ENCODE peak calls at places on chromosome 10, in four cellular contexts. E, A, R and I are unnamed samples.
A peak's percentile ranks its signal among the peaks of the same experiment; 100 is the strongest.

GRCh38 chr10:46273506-46274477 is 13.0 kb upstream of the ANTXRL start:
- DNase-seq in R (no peak), A (peak; percentile 27), E (no peak), I (no peak)

GRCh38 chr10:35306852-35307251 is 29.5 kb upstream of the CCNY start:
- DNase-seq in A (no peak), E (no peak), R (peak; percentile 23), I (peak; percentile 42)

GRCh38 chr10:133277277-133277992 is 767 bp upstream of the ADAM8 start:
- DNase-seq in A (no peak), E (peak; percentile 76), R (no peak), I (no peak)

GRCh38 chr10:109726473-109726872 is 196.8 kb downstream of the XPNPEP1 start:
- DNase-seq in R (no peak), E (no peak), A (no peak), I (no peak)

GRCh38 chr10:125154529-125154928 is 5.8 kb downstream of the CTBP2 start:
- DNase-seq in R (no peak), A (no peak), E (no peak), I (no peak)

GRCh38 chr10:35691522-35692236 is 49.6 kb upstream of the FZD8 start:
- DNase-seq in A (no peak), R (no peak), E (no peak), I (no peak)

GRCh38 chr10:116961305-116962251 is 43.4 kb downstream of the SHTN1 start:
- DNase-seq in A (no peak), R (no peak), E (no peak), I (no peak)

GRCh38 chr10:86585037-86585725 is 63.6 kb upstream of the WAPL start:
- DNase-seq in R (peak; percentile 72), E (peak; percentile 87), A (peak; percentile 90), I (peak; percentile 72)

GRCh38 chr10:118101501-118101900 is 54.8 kb upstream of the RAB11FIP2 start:
- DNase-seq in A (no peak), E (no peak), R (no peak), I (no peak)

GRCh38 chr10:15344876-15345285 is 26.2 kb downstream of the FAM171A1 start:
- DNase-seq in E (no peak), R (peak; percentile 51), A (no peak), I (peak; percentile 74)

GRCh38 chr10:29328988-29329387 is 40.1 kb downstream of the LYZL1 start:
- DNase-seq in R (peak; percentile 81), E (no peak), A (no peak), I (peak; percentile 63)

GRCh38 chr10:24305551-24306506 is 96.9 kb downstream of the KIAA1217 start:
- DNase-seq in E (no peak), A (no peak), R (peak; percentile 51), I (no peak)

GRCh38 chr10:72695496-72695895 is 3.6 kb downstream of the MCU start:
- DNase-seq in E (no peak), R (no peak), A (no peak), I (no peak)

GRCh38 chr10:101041252-101041761 is 10.3 kb downstream of the SFXN3 start:
- DNase-seq in A (peak; percentile 87), E (no peak), R (peak; percentile 92), I (peak; percentile 89)

GRCh38 chr10:60916025-60916424 is 28.0 kb downstream of the RHOBTB1 start:
- DNase-seq in R (no peak), A (peak; percentile 27), E (no peak), I (no peak)

GRCh38 chr10:102819054-102819453 is 18.2 kb downstream of the CYP17A1 start:
- DNase-seq in R (no peak), A (no peak), E (no peak), I (no peak)

GRCh38 chr10:10788761-10789160 is 228.9 kb upstream of the CELF2 start:
- DNase-seq in R (peak; percentile 42), A (no peak), E (no peak), I (peak; percentile 43)

GRCh38 chr10:28254290-28254985 is 48.4 kb downstream of the MPP7 start:
- DNase-seq in E (no peak), R (peak; percentile 68), A (no peak), I (peak; percentile 30)

GRCh38 chr10:65470986-65471385 is 1454.8 kb upstream of the LRRTM3 start:
- DNase-seq in A (no peak), R (no peak), E (no peak), I (no peak)

GRCh38 chr10:96902762-96903358 is 70.8 kb downstream of the LCOR start:
- DNase-seq in R (no peak), A (no peak), E (no peak), I (no peak)

GRCh38 chr10:58436071-58436470 is 50.9 kb downstream of the TFAM start:
- DNase-seq in A (no peak), R (no peak), E (no peak), I (peak; percentile 59)

GRCh38 chr10:107542016-107542415 is 377.5 kb upstream of the SORCS1 start:
- DNase-seq in E (no peak), A (no peak), R (no peak), I (no peak)

GRCh38 chr10:9860045-9860444 is 1157.6 kb upstream of the CELF2 start:
- DNase-seq in R (no peak), E (no peak), A (no peak), I (peak; percentile 50)

GRCh38 chr10:4647138-4647785 is 178.7 kb upstream of the AKR1E2 start:
- DNase-seq in E (no peak), A (no peak), R (no peak), I (no peak)

GRCh38 chr10:110717830-110718595 is 73.9 kb downstream of the RBM20 start:
- DNase-seq in A (no peak), E (no peak), R (no peak), I (no peak)

GRCh38 chr10:50512214-50512595 is 111.6 kb downstream of the SGMS1 start:
- DNase-seq in R (peak; percentile 22), A (no peak), E (no peak), I (no peak)

GRCh38 chr10:18400201-18400910 is 251.0 kb downstream of the NSUN6 start:
- DNase-seq in E (no peak), A (peak; percentile 18), R (no peak), I (no peak)

GRCh38 chr10:124232686-124233545 is 139.5 kb upstream of the CHST15 start:
- DNase-seq in R (no peak), A (no peak), E (no peak), I (no peak)

GRCh38 chr10:43212043-43212721 is 54.7 kb downstream of the RASGEF1A start:
- DNase-seq in E (peak; percentile 73), A (no peak), R (no peak), I (no peak)

GRCh38 chr10:112926906-112927688 is 22.9 kb upstream of the TCF7L2 start:
- DNase-seq in R (no peak), A (no peak), E (no peak), I (no peak)
- TF ChIP-seq CTCF in R (no peak), A (no peak), E (no peak), I (no peak)

GRCh38 chr10:63608511-63608910 is 87.3 kb downstream of the REEP3 start:
- DNase-seq in R (no peak), E (no peak), A (no peak), I (no peak)
- TF ChIP-seq CTCF in R (no peak), E (no peak), A (no peak), I (no peak)

GRCh38 chr10:91367558-91367957 is 42.6 kb upstream of the HECTD2 start:
- DNase-seq in A (no peak), R (no peak), E (no peak), I (no peak)
- TF ChIP-seq CTCF in A (no peak), R (no peak), E (no peak), I (no peak)

GRCh38 chr10:132223611-132224342 is 37.0 kb downstream of the DPYSL4 start:
- DNase-seq in E (peak; percentile 52), R (no peak), A (no peak), I (no peak)

GRCh38 chr10:132222726-132223125 is 36.0 kb downstream of the DPYSL4 start:
- DNase-seq in R (no peak), E (peak; percentile 78), A (no peak), I (no peak)

GRCh38 chr10:132220061-132220460 is 33.3 kb downstream of the DPYSL4 start:
- DNase-seq in A (no peak), E (peak; percentile 66), R (no peak), I (no peak)

GRCh38 chr10:132223156-132223590 is 36.4 kb downstream of the DPYSL4 start:
- DNase-seq in E (peak; percentile 92), A (peak; percentile 83), R (peak; percentile 78), I (peak; percentile 81)

GRCh38 chr10:132219486-132219885 is 32.7 kb downstream of the DPYSL4 start:
- DNase-seq in A (no peak), R (no peak), E (peak; percentile 45), I (no peak)
- TF ChIP-seq CTCF in A (no peak), R (peak; percentile 8), E (no peak), I (peak; percentile 25)

GRCh38 chr10:113313048-113313611 is 239.7 kb upstream of the HABP2 start:
- DNase-seq in A (no peak), R (no peak), E (no peak), I (no peak)

GRCh38 chr10:113317476-113317875 is 235.4 kb upstream of the HABP2 start:
- DNase-seq in A (no peak), R (no peak), E (no peak), I (no peak)

GRCh38 chr10:113319450-113319849 is 233.4 kb upstream of the HABP2 start:
- DNase-seq in A (no peak), R (no peak), E (no peak), I (no peak)

GRCh38 chr10:113320213-113320612 is 232.6 kb upstream of the HABP2 start:
- DNase-seq in R (no peak), E (no peak), A (no peak), I (no peak)

GRCh38 chr10:113316506-113316905 is 236.3 kb upstream of the HABP2 start:
- DNase-seq in R (no peak), A (no peak), E (no peak), I (no peak)
- TF ChIP-seq CTCF in R (no peak), A (no peak), E (no peak), I (no peak)

DNA sequence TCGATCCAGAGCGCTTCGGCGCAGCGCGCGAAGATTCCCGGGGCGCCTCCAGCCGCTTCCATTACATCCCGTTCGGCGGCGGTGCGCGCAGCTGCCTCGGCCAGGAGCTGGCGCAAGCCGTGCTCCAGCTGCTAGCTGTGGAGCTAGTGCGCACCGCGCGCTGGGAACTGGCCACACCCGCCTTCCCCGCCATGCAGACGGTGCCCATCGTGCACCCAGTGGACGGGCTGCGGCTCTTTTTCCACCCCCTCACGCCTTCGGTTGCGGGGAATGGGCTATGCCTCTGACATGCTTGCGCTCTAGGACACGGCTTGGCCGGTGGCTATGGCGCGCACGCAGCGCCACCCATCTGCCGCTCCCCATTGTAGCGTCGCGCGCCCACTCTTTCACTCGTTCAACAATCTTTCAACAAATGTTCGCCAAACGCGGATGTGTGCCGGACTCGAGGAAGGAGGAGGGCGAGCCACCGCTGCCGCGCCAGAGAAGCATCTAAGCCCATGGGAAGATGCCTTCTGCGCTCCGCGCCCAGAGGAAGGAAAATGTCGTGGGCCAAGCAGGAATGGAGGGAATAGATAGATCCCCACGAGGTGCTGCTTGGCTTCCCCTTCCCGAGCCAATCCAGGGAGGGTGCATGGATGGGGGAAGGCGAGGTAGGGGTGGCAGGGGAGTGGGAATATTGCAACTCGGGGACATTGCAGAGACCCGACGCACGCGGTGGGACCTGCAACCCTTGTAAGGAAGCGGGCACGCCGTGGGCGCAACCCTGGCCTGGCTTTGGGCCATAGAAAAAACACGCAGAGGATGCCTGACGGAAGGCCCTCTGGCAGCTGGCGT is 5.1 kb upstream of the CYP26A1 start:
- DNase-seq in R (no peak), A (peak; percentile 74), E (peak; percentile 80), I (peak; percentile 58)
- TF ChIP-seq CTCF in R (no peak), A (no peak), E (no peak), I (no peak)